ENCODE peak calls at places on chromosomes 4 and X, in five cellular contexts. D, Z, K, Y and V are unnamed samples.

GRCh38 chrX:121579016-121579760 is 531.8 kb downstream of the GLUD2 start:
- DNase-seq in Z (no peak), D (no peak), Y (no peak), K (peak; percentile 55), V (peak; percentile 2)

GRCh38 chr4:169619518-169619957 is 840 bp upstream of the CLCN3 start:
- DNase-seq in Z (no peak), D (no peak), K (peak; percentile 85), Y (peak; percentile 54), V (peak; percentile 65)

GRCh38 chrX:151896734-151897474 is 15.8 kb upstream of the MAGEA4 start:
- DNase-seq in K (no peak), Z (no peak), Y (peak; percentile 20), D (no peak), V (peak; percentile 81)

GRCh38 chrX:40003982-40004535 is 93.7 kb downstream of the BCOR start:
- DNase-seq in D (no peak), K (no peak), Y (no peak), Z (no peak), V (no peak)

GRCh38 chr4:15182600-15183222 is 180.4 kb downstream of the CPEB2 start:
- DNase-seq in Y (no peak), K (no peak), Z (no peak), D (no peak), V (peak; percentile 49)

GRCh38 chrX:46994096-46994495 is 81.9 kb downstream of the JADE3 start:
- DNase-seq in Z (no peak), D (no peak), Y (peak; percentile 0), K (no peak), V (no peak)

GRCh38 chr4:89994176-89994873 is 99.7 kb downstream of the MMRN1 start:
- DNase-seq in Y (no peak), Z (no peak), D (no peak), K (no peak), V (no peak)

GRCh38 chr4:73028621-73029020 is 40.9 kb downstream of the COX18 start:
- DNase-seq in Y (no peak), K (no peak), Z (no peak), D (no peak), V (no peak)

GRCh38 chr4:171981185-171981584 is 168.0 kb downstream of the GALNTL6 start:
- DNase-seq in D (no peak), Z (no peak), K (no peak), Y (no peak), V (no peak)

GRCh38 chrX:151488677-151489076 is 74.8 kb upstream of the PASD1 start:
- DNase-seq in D (no peak), Z (no peak), K (peak; percentile 2), Y (no peak), V (no peak)

GRCh38 chr4:25440478-25441030 is 63.5 kb downstream of the ANAPC4 start:
- DNase-seq in D (no peak), Z (peak; percentile 68), Y (no peak), K (no peak), V (no peak)

GRCh38 chrX:132810964-132811712 is 147.3 kb downstream of the HS6ST2 start:
- DNase-seq in Z (no peak), D (no peak), Y (no peak), K (no peak), V (no peak)

GRCh38 chr4:159042097-159042605 is 60.7 kb upstream of the RAPGEF2 start:
- DNase-seq in Z (no peak), Y (no peak), K (no peak), D (no peak), V (no peak)

GRCh38 chr4:77025643-77026321 is 50.0 kb downstream of the CCNI start:
- DNase-seq in Y (peak; percentile 50), D (no peak), Z (no peak), K (no peak), V (no peak)

GRCh38 chr4:149914521-149915115 is 99.0 kb upstream of the IQCM start:
- DNase-seq in K (peak; percentile 58), D (peak; percentile 32), Y (peak; percentile 68), Z (no peak), V (peak; percentile 63)

GRCh38 chr4:2535386-2536192 is 858 bp upstream of the FAM193A start:
- DNase-seq in D (no peak), Y (peak; percentile 5), Z (peak; percentile 81), K (peak; percentile 84), V (peak; percentile 32)

GRCh38 chrX:45557390-45557789 is 356.7 kb upstream of the DIPK2B start:
- DNase-seq in K (no peak), Z (no peak), D (no peak), Y (peak; percentile 1), V (no peak)

DNA sequence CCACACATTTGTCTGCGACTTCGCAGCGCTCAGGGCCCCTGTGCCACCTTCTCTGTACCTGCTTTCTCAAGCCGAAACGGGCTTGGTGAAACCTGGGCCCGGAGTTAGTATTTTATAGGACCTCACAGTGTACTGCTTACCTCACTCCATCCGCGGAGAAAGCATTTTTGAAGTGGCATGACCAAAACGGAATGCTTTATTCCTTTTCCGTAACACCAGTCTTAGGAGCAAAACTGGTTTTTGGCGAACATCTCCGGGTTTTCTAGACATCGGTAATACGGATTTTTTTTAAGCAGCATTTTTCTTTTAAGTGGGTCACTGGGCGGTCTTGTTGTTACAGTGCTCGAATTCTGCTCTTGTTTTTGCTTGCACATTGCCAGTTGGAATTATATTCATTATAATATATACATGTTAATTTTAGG is 3.6 kb downstream of the ZIC3 start:
- DNase-seq in D (no peak), Y (no peak), K (no peak), Z (no peak), V (no peak)
- H3K4me3 ChIP-seq in D (no peak overlapping the region), Y (no peak overlapping the region), K (no peak overlapping the region), Z (no peak overlapping the region), V (peak overlapping the region; percentile 52)

GRCh38 chr4:184385705-184386141 is 88.6 kb downstream of the IRF2 start:
- DNase-seq in D (no peak), Z (no peak), Y (no peak), K (no peak), V (no peak)

GRCh38 chr4:184383497-184384055 is 90.8 kb downstream of the IRF2 start:
- DNase-seq in K (no peak), D (peak; percentile 90), Z (no peak), Y (peak; percentile 99), V (peak; percentile 92)

GRCh38 chr4:184386271-184386781 is 88.0 kb downstream of the IRF2 start:
- DNase-seq in Z (no peak), D (no peak), Y (no peak), K (no peak), V (no peak)

GRCh38 chr4:184384056-184384809 is 90.1 kb downstream of the IRF2 start:
- DNase-seq in Z (no peak), D (peak; percentile 86), Y (peak; percentile 96), K (peak; percentile 92), V (peak; percentile 93)

GRCh38 chr4:184384810-184385557 is 89.4 kb downstream of the IRF2 start:
- DNase-seq in Y (peak; percentile 46), K (peak; percentile 25), D (no peak), Z (no peak), V (no peak)
- H3K4me3 ChIP-seq in Y (no peak overlapping the region), K (peak overlapping the region; percentile 45), D (peak overlapping the region; percentile 50), Z (no peak overlapping the region), V (no peak overlapping the region)

GRCh38 chrX:42807393-42807792 is 29.4 kb upstream of the PPP1R2C start:
- DNase-seq in Y (no peak), K (no peak), Z (no peak), D (no peak), V (no peak)

GRCh38 chrX:42803320-42803719 is 25.4 kb upstream of the PPP1R2C start:
- DNase-seq in K (no peak), Y (peak; percentile 20), Z (no peak), D (no peak), V (peak; percentile 21)

GRCh38 chrX:42809569-42809968 is 31.6 kb upstream of the PPP1R2C start:
- DNase-seq in Y (no peak), D (no peak), K (no peak), Z (no peak), V (no peak)

GRCh38 chrX:42804524-42804923 is 26.6 kb upstream of the PPP1R2C start:
- DNase-seq in D (no peak), K (no peak), Z (no peak), Y (no peak), V (no peak)
- H3K4me3 ChIP-seq in D (no peak overlapping the region), K (no peak overlapping the region), Z (no peak overlapping the region), Y (no peak overlapping the region), V (no peak overlapping the region)

GRCh38 chr4:167774646-167775045 is 317.7 kb upstream of the ANXA10 start:
- DNase-seq in Z (no peak), Y (no peak), D (no peak), K (no peak), V (no peak)

GRCh38 chr4:167775374-167775773 is 317.0 kb upstream of the ANXA10 start:
- DNase-seq in Y (peak; percentile 1), K (no peak), D (no peak), Z (no peak), V (no peak)

GRCh38 chr4:167779864-167780263 is 312.5 kb upstream of the ANXA10 start:
- DNase-seq in K (no peak), Y (no peak), D (no peak), Z (no peak), V (no peak)

GRCh38 chr4:167779280-167779679 is 313.1 kb upstream of the ANXA10 start:
- DNase-seq in Y (no peak), K (no peak), Z (no peak), D (no peak), V (no peak)
- H3K4me3 ChIP-seq in Y (no peak overlapping the region), K (no peak overlapping the region), Z (no peak overlapping the region), D (no peak overlapping the region), V (no peak overlapping the region)